ENCODE peak calls at places on chromosome 13, in seven cellular contexts. R, Q, M, D, O, H and X are unnamed samples.

GRCh38 chr13:101779147-101779546 is 326.7 kb downstream of the ITGBL1 start:
- DNase-seq in H (no peak), Q (no peak), D (no peak), R (no peak), M (no peak), O (no peak), X (no peak)

GRCh38 chr13:44337581-44337980 is 36.0 kb upstream of the SERP2 start:
- DNase-seq in D (no peak), O (no peak), Q (no peak), R (no peak), M (no peak), H (no peak), X (no peak)

GRCh38 chr13:19053561-19053960 is 128.1 kb downstream of the TUBA3C start:
- DNase-seq in Q (no peak), H (peak; percentile 83), M (no peak), R (no peak), D (no peak), O (no peak), X (no peak)

GRCh38 chr13:59490651-59491050 is 673.1 kb downstream of the DIAPH3 start:
- DNase-seq in R (no peak), O (no peak), Q (no peak), D (no peak), H (no peak), M (no peak), X (no peak)

GRCh38 chr13:36362251-36362650 is 16.1 kb upstream of the SPART start:
- DNase-seq in D (no peak), Q (no peak), H (no peak), O (no peak), R (no peak), M (no peak), X (no peak)

GRCh38 chr13:60146491-60146890 is 17.2 kb downstream of the DIAPH3 start:
- DNase-seq in R (no peak), H (no peak), D (no peak), Q (no peak), O (no peak), M (no peak), X (no peak)

GRCh38 chr13:70473912-70474311 is 365.7 kb upstream of the KLHL1 start:
- DNase-seq in D (no peak), Q (no peak), H (no peak), R (no peak), O (no peak), M (no peak), X (no peak)

GRCh38 chr13:60642552-60642951 is 245.5 kb downstream of the TDRD3 start:
- DNase-seq in Q (no peak), O (no peak), M (no peak), D (no peak), R (no peak), H (no peak), X (no peak)

GRCh38 chr13:100872761-100873160 is 198.2 kb upstream of the TMTC4 start:
- DNase-seq in D (no peak), Q (no peak), R (no peak), M (no peak), O (no peak), H (no peak), X (no peak)

GRCh38 chr13:101455863-101456262 is 3.4 kb downstream of the ITGBL1 start:
- DNase-seq in O (no peak), H (no peak), Q (no peak), M (no peak), R (no peak), D (no peak), X (no peak)

GRCh38 chr13:60226507-60226906 is 62.8 kb upstream of the DIAPH3 start:
- DNase-seq in M (no peak), O (no peak), D (peak; percentile 13), R (peak; percentile 57), H (no peak), Q (no peak), X (no peak)

GRCh38 chr13:114140131-114140908 is 7.9 kb upstream of the RASA3 start:
- DNase-seq in H (no peak), M (no peak), Q (no peak), O (no peak), D (peak; percentile 50), R (no peak), X (peak; percentile 39)

GRCh38 chr13:91744284-91744683 is 345.9 kb downstream of the GPC5 start:
- DNase-seq in M (no peak), R (no peak), Q (no peak), H (no peak), O (no peak), D (no peak), X (no peak)

GRCh38 chr13:48909088-48909389 is 66.7 kb upstream of the FNDC3A start:
- DNase-seq in Q (no peak), H (no peak), R (no peak), M (no peak), D (peak; percentile 15), O (no peak), X (peak; percentile 88)

GRCh38 chr13:80931766-80932165 is 590.8 kb upstream of the SPRY2 start:
- DNase-seq in M (no peak), R (no peak), D (no peak), H (no peak), O (no peak), Q (no peak), X (no peak)

GRCh38 chr13:23979361-23980159 is 82.3 kb upstream of the C1QTNF9B start:
- DNase-seq in Q (no peak), M (peak; percentile 66), R (peak; percentile 85), H (peak; percentile 92), D (peak; percentile 67), O (peak; percentile 73), X (peak; percentile 87)

GRCh38 chr13:91355099-91355825 is 7.8 kb downstream of the MIR17HG start:
- DNase-seq in R (no peak), Q (no peak), H (no peak), D (no peak), M (no peak), O (no peak), X (no peak)

GRCh38 chr13:59340581-59340980 is 823.1 kb downstream of the DIAPH3 start:
- DNase-seq in R (no peak), O (no peak), H (no peak), D (no peak), M (no peak), Q (no peak), X (no peak)

GRCh38 chr13:98389319-98389718 is 187.6 kb downstream of the STK24 start:
- DNase-seq in H (no peak), O (no peak), R (no peak), M (no peak), Q (no peak), D (no peak), X (no peak)

GRCh38 chr13:99200433-99201167 is at the start of gene UBAC2:
- DNase-seq in R (peak; percentile 99), D (peak; percentile 97), H (peak; percentile 95), M (peak; percentile 95), O (peak; percentile 97), Q (peak; percentile 90), X (peak; percentile 97)

GRCh38 chr13:24642236-24642635 is 38.0 kb upstream of the ATP12A start:
- DNase-seq in O (no peak), H (no peak), Q (no peak), R (no peak), D (no peak), M (no peak), X (no peak)

GRCh38 chr13:50241479-50241878 is 226.2 kb downstream of the KCNRG start:
- DNase-seq in M (no peak), D (no peak), R (no peak), H (no peak), Q (no peak), O (no peak), X (no peak)
- TF ChIP-seq EP300 in M (no peak), D (no peak), R (no peak), H (no peak), Q (no peak), O (no peak), X (no peak)

GRCh38 chr13:46313441-46314257 is 73.4 kb downstream of the RUBCNL start:
- DNase-seq in R (no peak), O (no peak), M (no peak), Q (no peak), D (no peak), H (no peak), X (no peak)

GRCh38 chr13:46315036-46315435 is 72.0 kb downstream of the RUBCNL start:
- DNase-seq in D (no peak), Q (no peak), M (no peak), O (no peak), H (no peak), R (no peak), X (no peak)

GRCh38 chr13:46315491-46316075 is 71.5 kb downstream of the RUBCNL start:
- DNase-seq in R (no peak), O (no peak), Q (no peak), M (no peak), H (no peak), D (no peak), X (no peak)

GRCh38 chr13:46314587-46314986 is 72.5 kb downstream of the RUBCNL start:
- DNase-seq in H (no peak), M (no peak), Q (no peak), O (no peak), R (no peak), D (no peak), X (no peak)

DNA sequence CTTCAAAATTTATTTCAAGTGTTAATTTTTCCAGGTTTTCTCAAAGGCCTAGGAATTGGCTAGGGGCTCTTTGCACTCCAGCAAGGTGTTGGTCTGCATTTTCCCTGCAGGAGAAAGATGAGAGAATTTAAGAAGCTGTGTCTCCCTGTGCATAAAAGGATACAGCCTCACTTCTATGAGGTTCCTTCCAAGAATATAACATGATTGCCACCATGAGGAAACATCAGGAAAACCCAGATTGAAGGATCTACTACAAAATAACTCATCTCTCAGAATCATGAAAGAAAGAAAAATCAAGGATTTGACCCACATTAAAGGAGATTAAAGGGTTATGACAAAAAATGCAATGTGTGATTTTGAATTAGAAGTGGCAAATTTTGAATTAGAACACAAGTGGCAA is 69.9 kb downstream of the RUBCNL start:
- DNase-seq in R (no peak), O (no peak), M (no peak), Q (no peak), D (no peak), H (no peak), X (no peak)
- H3K4me1 ChIP-seq in R (no peaks in the 10 kb centered on the region), O (peaks cover 8% of the 10 kb centered on the region), M (no peaks in the 10 kb centered on the region), Q (no peaks in the 10 kb centered on the region), D (no peaks in the 10 kb centered on the region), H (no peaks in the 10 kb centered on the region), X (no peaks in the 10 kb centered on the region)

GRCh38 chr13:29578300-29579048 is 17.0 kb downstream of the SLC7A1 start:
- DNase-seq in Q (no peak), R (no peak), O (no peak), H (no peak), D (no peak), M (no peak), X (no peak)
- TF ChIP-seq POLR2AphosphoS5 in Q (no peak), R (no peak), O (no peak), H (no peak), D (no peak), M (no peak), X (peak; percentile 20)

DNA sequence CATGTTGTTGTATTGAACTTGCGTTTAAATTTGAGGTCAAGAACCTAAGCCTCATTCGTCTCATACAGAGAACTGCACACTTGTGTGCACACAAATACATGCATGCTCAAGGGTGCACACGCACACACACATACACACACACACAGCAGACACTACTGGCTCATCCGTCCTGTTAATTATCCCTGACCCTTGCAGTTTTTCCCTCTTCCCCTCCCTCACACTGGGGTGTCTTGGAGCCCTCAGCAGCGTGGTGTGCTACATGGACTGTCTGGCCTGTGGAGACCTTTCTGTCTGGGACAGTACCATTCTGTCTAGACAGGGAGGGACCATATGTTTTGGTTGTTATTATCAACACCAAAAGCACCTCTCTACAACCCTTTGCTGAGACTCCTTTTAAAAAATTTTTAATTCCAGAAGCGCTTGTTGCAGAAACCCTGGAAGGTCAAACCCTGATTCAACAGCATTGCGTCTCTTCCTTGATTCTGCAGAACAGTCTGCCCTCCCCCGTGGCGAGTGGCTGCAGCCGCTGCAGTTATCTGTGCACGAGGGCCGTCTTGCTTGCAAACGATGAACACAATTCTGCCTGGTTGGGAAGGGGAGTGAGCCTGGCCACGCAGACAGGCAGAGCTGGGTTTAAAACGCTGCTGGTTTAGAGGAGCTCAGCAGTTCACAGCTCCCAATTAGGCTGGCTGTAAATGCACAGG is 374.0 kb downstream of the IRS2 start:
- DNase-seq in R (peak; percentile 76), H (no peak), D (peak; percentile 32), O (peak; percentile 34), M (no peak), Q (peak; percentile 13), X (no peak)
- TF ChIP-seq EP300 in R (peak; percentile 34), H (no peak), D (no peak), O (no peak), M (no peak), Q (peak; percentile 94), X (no peak)